ENCODE peak calls at places on chromosomes 16 and 17, in six cellular contexts. H is CD8-positive, alpha-beta memory T cell; M is psoas muscle; B is cardiac muscle cell; R is HCT116; K is sigmoid colon. J is an unnamed sample. For H3K4me1, the result is how much of the 10 kb centered on the place peaks cover.

GRCh38 chr17:42311240-42312034 is 23.1 kb downstream of the STAT5A start:
- DNase-seq in H (no peak), M (peak), B (peak), R (no peak), K (peak), J (no peak)

GRCh38 chr17:74742153-74742515 is 5.1 kb downstream of the RAB37 start:
- DNase-seq in H (peak), M (no peak), B (no peak), R (no peak), K (no peak), J (no peak)

GRCh38 chr16:75074920-75075687 is 41.5 kb downstream of the LDHD start:
- DNase-seq in H (peak), M (no peak), B (peak), R (no peak), K (no peak), J (peak)

GRCh38 chr17:32671891-32672290 is 185.1 kb downstream of the CDK5R1 start:
- DNase-seq in H (no peak), M (peak), B (peak), R (no peak), K (peak), J (no peak)

GRCh38 chr16:4142268-4142667 is 26.0 kb upstream of the ADCY9 start:
- DNase-seq in H (peak), M (no peak), B (no peak), R (no peak), K (no peak), J (peak)

GRCh38 chr16:12655530-12655929 is 148.2 kb downstream of the CPPED1 start:
- DNase-seq in H (no peak), M (no peak), B (no peak), R (no peak), K (no peak), J (no peak)

GRCh38 chr17:49901460-49902331 is 53.8 kb upstream of the TAC4 start:
- DNase-seq in H (no peak), M (no peak), B (no peak), R (peak), K (no peak), J (no peak)

GRCh38 chr17:3030096-3030495 is 33.3 kb downstream of the OR1D5 start:
- DNase-seq in H (no peak), M (no peak), B (peak), R (no peak), K (no peak), J (no peak)

GRCh38 chr17:47692895-47693666 is 880 bp upstream of the TBKBP1 start:
- DNase-seq in H (no peak), M (no peak), B (no peak), R (no peak), K (no peak), J (no peak)

GRCh38 chr17:47203984-47204721 is 5.0 kb upstream of the MYL4 start:
- DNase-seq in H (peak), M (no peak), B (peak), R (no peak), K (no peak), J (peak)

GRCh38 chr17:21365016-21365415 is 11.1 kb upstream of the KCNJ12 start:
- DNase-seq in H (no peak), M (no peak), B (no peak), R (no peak), K (no peak), J (no peak)

GRCh38 chr17:74433421-74434121 is 1.7 kb downstream of the GPRC5C start:
- DNase-seq in H (no peak), M (no peak), B (peak), R (no peak), K (no peak), J (no peak)

GRCh38 chr17:57243171-57243622 is 13.1 kb upstream of the MSI2 start:
- DNase-seq in H (peak), M (peak), B (peak), R (peak), K (peak), J (peak)

GRCh38 chr16:4625617-4626159 is 1.1 kb downstream of the MGRN1 start:
- DNase-seq in H (no peak), M (no peak), B (no peak), R (no peak), K (no peak), J (no peak)

GRCh38 chr17:3913531-3914318 is 2.5 kb downstream of the P2RX1 start:
- DNase-seq in H (peak), M (peak), B (peak), R (peak), K (peak), J (peak)

GRCh38 chr17:59892251-59892848 is 393 bp downstream of the TUBD1 start:
- DNase-seq in H (no peak), M (no peak), B (no peak), R (no peak), K (no peak), J (no peak)

GRCh38 chr17:35214192-35214591 is 20.0 kb upstream of the SLC35G3 start:
- DNase-seq in H (peak), M (no peak), B (no peak), R (no peak), K (no peak), J (peak)

GRCh38 chr16:17364319-17365210 is 106.2 kb downstream of the XYLT1 start:
- DNase-seq in H (peak), M (no peak), B (peak), R (no peak), K (no peak), J (peak)

GRCh38 chr17:73203135-73203787 is 10.4 kb downstream of the COG1 start:
- DNase-seq in H (no peak), M (no peak), B (peak), R (no peak), K (no peak), J (peak)

DNA sequence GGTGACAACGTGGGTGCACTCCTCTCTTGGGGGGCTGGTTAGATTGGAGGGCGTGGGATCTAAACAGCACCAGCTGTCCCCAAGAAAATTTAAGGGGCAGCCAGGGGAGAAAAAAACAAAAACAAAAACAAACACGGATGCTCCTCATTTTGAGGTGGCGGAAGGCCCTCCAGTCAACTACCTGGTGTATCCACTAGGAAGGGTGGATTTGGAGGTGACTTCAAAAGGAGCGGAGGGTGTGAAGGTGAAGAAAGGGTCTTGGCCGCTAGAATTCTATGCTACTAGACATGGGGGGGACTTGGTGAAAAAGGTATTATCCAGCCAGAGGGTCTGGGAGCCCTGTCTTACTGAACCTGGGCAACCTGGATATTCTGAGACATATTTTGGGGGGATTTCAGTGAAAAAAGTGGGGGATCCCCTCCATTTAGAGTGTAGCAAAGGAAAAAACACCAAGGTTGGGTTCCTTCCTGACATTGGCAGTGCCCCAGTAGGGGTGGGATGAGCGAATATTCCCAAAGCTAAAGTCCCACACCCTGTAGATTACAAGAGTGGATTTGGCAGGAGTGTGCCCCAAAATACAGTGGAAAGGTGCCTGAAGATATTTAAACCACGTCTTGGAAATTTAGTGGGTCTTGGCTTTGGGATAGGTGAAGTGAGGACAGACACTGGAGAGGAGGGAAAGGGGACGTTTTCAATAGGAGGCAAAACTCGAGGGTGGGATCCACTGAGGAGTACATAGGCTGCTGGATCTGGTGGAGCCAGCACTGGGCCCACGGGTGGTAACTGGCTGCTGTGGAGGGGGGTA is 454 bp upstream of the FGF11 start:
- DNase-seq in H (no peak), M (no peak), B (no peak), R (no peak), K (no peak), J (peak)
- H3K4me1 ChIP-seq in H (half or more), M (under half), B (under half), R (under half), K (half or more), J (under half)

DNA sequence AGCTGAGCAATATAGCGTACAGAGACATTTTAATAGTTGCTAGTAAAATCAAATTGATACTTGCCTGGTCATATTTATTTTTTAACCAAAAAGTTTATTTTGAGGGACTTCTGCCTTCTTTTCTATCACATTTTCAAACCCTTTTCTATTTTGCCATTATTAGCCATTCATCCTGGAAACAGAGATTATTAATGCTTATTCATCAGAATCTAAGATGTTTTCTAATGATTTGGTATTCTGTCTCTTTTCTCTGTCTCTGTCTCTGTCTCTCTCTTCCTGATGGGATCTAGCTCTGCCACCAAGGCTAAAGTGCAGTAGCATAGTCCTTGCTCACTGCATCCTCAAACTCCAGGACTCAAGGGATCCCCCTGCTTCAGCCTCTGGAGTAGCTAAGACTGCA is 871.3 kb upstream of the CDH8 start:
- DNase-seq in H (no peak), M (no peak), B (no peak), R (no peak), K (no peak), J (no peak)
- H3K4me1 ChIP-seq in H (under half), M (under half), B (under half), R (under half), K (under half), J (under half)

DNA sequence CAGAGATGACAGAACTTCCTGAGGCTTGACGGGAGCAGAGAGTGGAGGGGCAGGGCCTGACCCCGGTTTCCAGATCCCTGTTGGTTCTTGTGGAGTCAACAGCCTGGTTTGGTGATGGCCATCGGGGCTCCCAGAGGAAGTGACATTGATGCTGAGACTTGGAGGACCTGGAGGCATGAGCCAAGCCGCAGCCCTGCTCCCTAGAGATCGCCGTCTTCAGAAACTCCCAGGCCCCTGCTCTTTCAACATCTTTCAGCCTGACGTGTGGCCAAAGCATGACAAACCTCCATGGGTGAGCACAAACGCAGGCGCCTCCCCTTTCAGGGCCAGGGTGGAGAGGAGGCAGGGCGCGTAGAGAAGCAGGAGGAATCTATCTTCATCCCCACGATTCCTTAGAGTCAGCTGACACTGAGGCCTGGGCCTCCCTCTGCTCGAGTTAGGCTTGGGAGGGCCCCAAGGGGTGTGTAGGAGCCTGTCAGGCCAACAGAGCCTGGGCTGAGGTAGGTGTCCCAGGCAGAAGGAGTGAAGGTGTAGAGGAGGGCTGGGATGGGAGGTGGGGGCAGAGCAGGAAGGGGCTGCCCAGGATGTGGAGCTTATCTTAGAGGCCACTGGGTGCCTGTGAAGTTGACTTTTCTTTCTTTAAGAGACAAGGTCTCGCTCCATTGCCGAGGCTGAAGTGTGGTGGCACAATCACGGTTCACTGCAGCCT is 56.1 kb upstream of the MED9 start:
- DNase-seq in H (no peak), M (peak), B (peak), R (no peak), K (peak), J (no peak)
- H3K4me1 ChIP-seq in H (under half), M (under half), B (under half), R (under half), K (under half), J (under half)

GRCh38 chr17:45308016-45308365 is 8.8 kb downstream of the MAP3K14 start:
- DNase-seq in H (no peak), M (no peak), B (no peak), R (no peak), K (no peak), J (no peak)
- H3K4me1 ChIP-seq in H (half or more), M (half or more), B (under half), R (half or more), K (half or more), J (half or more)

GRCh38 chr16:3022697-3023414 is 886 bp downstream of the HCFC1R1 start:
- DNase-seq in H (no peak), M (peak), B (peak), R (no peak), K (no peak), J (no peak)
- H3K4me1 ChIP-seq in H (under half), M (under half), B (under half), R (half or more), K (half or more), J (half or more)

GRCh38 chr16:49833796-49834195 is 22.1 kb downstream of the ZNF423 start:
- DNase-seq in H (no peak), M (peak), B (no peak), R (no peak), K (peak), J (no peak)

GRCh38 chr16:49832177-49832576 is 23.7 kb downstream of the ZNF423 start:
- DNase-seq in H (no peak), M (no peak), B (no peak), R (no peak), K (peak), J (no peak)

GRCh38 chr16:49830873-49831272 is 25.0 kb downstream of the ZNF423 start:
- DNase-seq in H (no peak), M (no peak), B (no peak), R (no peak), K (no peak), J (no peak)

GRCh38 chr16:49834496-49835009 is 21.4 kb downstream of the ZNF423 start:
- DNase-seq in H (no peak), M (peak), B (peak), R (no peak), K (peak), J (no peak)

DNA sequence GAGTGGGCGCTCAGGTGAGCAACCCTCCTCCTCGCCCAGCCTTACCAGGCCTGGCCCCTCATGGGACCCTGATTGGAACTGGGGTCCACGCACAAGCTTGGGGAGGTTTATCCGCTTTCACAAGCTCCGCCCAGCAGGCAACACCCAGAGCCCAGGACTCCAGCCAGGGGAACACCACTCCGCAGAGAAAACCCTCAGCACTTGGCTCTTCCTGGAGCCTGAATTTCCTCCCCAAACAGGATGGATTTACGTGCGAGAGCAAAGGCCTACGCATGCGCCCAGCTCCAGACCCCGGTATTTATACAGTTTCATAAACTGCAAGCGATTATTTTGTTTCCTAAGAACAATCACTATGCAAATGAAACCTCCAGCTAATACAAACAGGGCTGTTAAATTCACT is 22.9 kb downstream of the ZNF423 start:
- DNase-seq in H (no peak), M (peak), B (peak), R (no peak), K (peak), J (no peak)
- H3K4me1 ChIP-seq in H (under half), M (half or more), B (under half), R (under half), K (half or more), J (under half)

GRCh38 chr16:27236635-27237228 is 31.8 kb downstream of the NSMCE1 start:
- DNase-seq in H (no peak), M (no peak), B (no peak), R (no peak), K (peak), J (no peak)
- H3K4me1 ChIP-seq in H (half or more), M (under half), B (under half), R (half or more), K (under half), J (half or more)